ENCODE peak calls at places on chromosomes 1 and 21, in five cellular contexts. One of them, this sample, is unnamed.
A peak's percentile ranks its signal among the peaks of the same experiment; 100 is the strongest.

GRCh38 chr1:2251786-2252185 is 23.7 kb downstream of the SKI start:
- DNase-seq in GM12878: no peak
- DNase-seq in H1: no peak
- DNase-seq in HepG2: no peak
- DNase-seq in K562: no peak
- DNase-seq in this sample: no peak

GRCh38 chr1:31651025-31651424 is 6.3 kb upstream of the PEF1 start:
- DNase-seq in GM12878: no peak
- DNase-seq in K562: no peak
- DNase-seq in H1: no peak
- DNase-seq in HepG2: peak; percentile 24
- DNase-seq in this sample: no peak

GRCh38 chr1:163278602-163279001 is 43.2 kb upstream of the NUF2 start:
- DNase-seq in HepG2: no peak
- DNase-seq in GM12878: no peak
- DNase-seq in K562: no peak
- DNase-seq in H1: no peak
- DNase-seq in this sample: no peak

GRCh38 chr21:17191346-17191993 is 321.4 kb upstream of the CXADR start:
- DNase-seq in GM12878: no peak
- DNase-seq in K562: no peak
- DNase-seq in H1: no peak
- DNase-seq in HepG2: no peak
- DNase-seq in this sample: no peak

GRCh38 chr1:106651028-106651752 is 405.3 kb upstream of the PRMT6 start:
- DNase-seq in HepG2: no peak
- DNase-seq in K562: no peak
- DNase-seq in H1: no peak
- DNase-seq in GM12878: no peak
- DNase-seq in this sample: no peak

GRCh38 chr1:30305519-30305918 is 417.9 kb downstream of the MATN1 start:
- DNase-seq in K562: no peak
- DNase-seq in H1: peak; percentile 11
- DNase-seq in HepG2: no peak
- DNase-seq in GM12878: no peak
- DNase-seq in this sample: no peak

GRCh38 chr1:21619041-21619947 is 49.9 kb downstream of the RAP1GAP start:
- DNase-seq in GM12878: no peak
- DNase-seq in HepG2: no peak
- DNase-seq in H1: peak; percentile 72
- DNase-seq in K562: peak; percentile 82
- DNase-seq in this sample: no peak

GRCh38 chr1:117895482-117896114 is 33.8 kb downstream of the GDAP2 start:
- DNase-seq in K562: peak; percentile 56
- DNase-seq in H1: peak; percentile 64
- DNase-seq in GM12878: peak; percentile 32
- DNase-seq in HepG2: peak; percentile 63
- DNase-seq in this sample: peak; percentile 64

GRCh38 chr1:152981181-152981871 is 2.6 kb upstream of the SPRR1A start:
- DNase-seq in K562: no peak
- DNase-seq in HepG2: no peak
- DNase-seq in H1: peak; percentile 22
- DNase-seq in GM12878: no peak
- DNase-seq in this sample: no peak

GRCh38 chr1:232754930-232755329 is 50.3 kb upstream of the MAP10 start:
- DNase-seq in GM12878: no peak
- DNase-seq in HepG2: no peak
- DNase-seq in H1: no peak
- DNase-seq in K562: no peak
- DNase-seq in this sample: no peak

GRCh38 chr1:61320575-61320974 is 238.2 kb downstream of the NFIA start:
- DNase-seq in K562: no peak
- DNase-seq in HepG2: no peak
- DNase-seq in GM12878: no peak
- DNase-seq in H1: no peak
- DNase-seq in this sample: no peak

GRCh38 chr1:65278344-65279091 is 30.8 kb upstream of the DNAJC6 start:
- DNase-seq in K562: no peak
- DNase-seq in H1: no peak
- DNase-seq in HepG2: no peak
- DNase-seq in GM12878: no peak
- DNase-seq in this sample: no peak

GRCh38 chr1:50416553-50417453 is 6.4 kb downstream of the DMRTA2 start:
- DNase-seq in HepG2: no peak
- DNase-seq in GM12878: no peak
- DNase-seq in H1: peak; percentile 81
- DNase-seq in K562: peak; percentile 18
- DNase-seq in this sample: no peak

GRCh38 chr1:201461783-201462441 is 7.1 kb downstream of the PHLDA3 start:
- DNase-seq in GM12878: no peak
- DNase-seq in H1: no peak
- DNase-seq in HepG2: peak; percentile 56
- DNase-seq in K562: peak; percentile 89
- DNase-seq in this sample: peak; percentile 91

GRCh38 chr1:223161321-223161720 is 18.3 kb upstream of the TLR5 start:
- DNase-seq in H1: no peak
- DNase-seq in K562: no peak
- DNase-seq in GM12878: no peak
- DNase-seq in HepG2: no peak
- DNase-seq in this sample: no peak

GRCh38 chr1:182444497-182444896 is 5.4 kb upstream of the RGSL1 start:
- DNase-seq in HepG2: no peak
- DNase-seq in GM12878: no peak
- DNase-seq in H1: peak; percentile 49
- DNase-seq in K562: no peak
- DNase-seq in this sample: no peak

GRCh38 chr1:27596261-27596660 is 7.7 kb downstream of the AHDC1 start:
- DNase-seq in HepG2: no peak
- DNase-seq in H1: no peak
- DNase-seq in K562: no peak
- DNase-seq in GM12878: no peak
- DNase-seq in this sample: no peak

GRCh38 chr1:5927506-5928370 is 64.5 kb downstream of the NPHP4 start:
- DNase-seq in K562: no peak
- DNase-seq in HepG2: no peak
- DNase-seq in H1: peak; percentile 26
- DNase-seq in GM12878: no peak
- DNase-seq in this sample: no peak
- TF ChIP-seq EP300 in K562: no peak
- TF ChIP-seq EP300 in HepG2: no peak
- TF ChIP-seq EP300 in H1: no peak
- TF ChIP-seq EP300 in GM12878: no peak
- TF ChIP-seq EP300 in this sample: no peak

GRCh38 chr1:235129774-235130570 is 1.3 kb upstream of the TOMM20 start:
- DNase-seq in K562: no peak
- DNase-seq in H1: peak; percentile 43
- DNase-seq in HepG2: peak; percentile 71
- DNase-seq in GM12878: no peak
- DNase-seq in this sample: no peak

GRCh38 chr1:235127774-235128452 is 724 bp downstream of the TOMM20 start:
- DNase-seq in K562: no peak
- DNase-seq in H1: peak; percentile 42
- DNase-seq in HepG2: no peak
- DNase-seq in GM12878: no peak
- DNase-seq in this sample: no peak

GRCh38 chr1:235130766-235131270 is 2.2 kb upstream of the TOMM20 start:
- DNase-seq in H1: peak; percentile 38
- DNase-seq in GM12878: no peak
- DNase-seq in K562: no peak
- DNase-seq in HepG2: no peak
- DNase-seq in this sample: no peak

GRCh38 chr1:235127203-235127602 is 1.4 kb downstream of the TOMM20 start:
- DNase-seq in HepG2: no peak
- DNase-seq in GM12878: no peak
- DNase-seq in K562: no peak
- DNase-seq in H1: no peak
- DNase-seq in this sample: no peak

DNA sequence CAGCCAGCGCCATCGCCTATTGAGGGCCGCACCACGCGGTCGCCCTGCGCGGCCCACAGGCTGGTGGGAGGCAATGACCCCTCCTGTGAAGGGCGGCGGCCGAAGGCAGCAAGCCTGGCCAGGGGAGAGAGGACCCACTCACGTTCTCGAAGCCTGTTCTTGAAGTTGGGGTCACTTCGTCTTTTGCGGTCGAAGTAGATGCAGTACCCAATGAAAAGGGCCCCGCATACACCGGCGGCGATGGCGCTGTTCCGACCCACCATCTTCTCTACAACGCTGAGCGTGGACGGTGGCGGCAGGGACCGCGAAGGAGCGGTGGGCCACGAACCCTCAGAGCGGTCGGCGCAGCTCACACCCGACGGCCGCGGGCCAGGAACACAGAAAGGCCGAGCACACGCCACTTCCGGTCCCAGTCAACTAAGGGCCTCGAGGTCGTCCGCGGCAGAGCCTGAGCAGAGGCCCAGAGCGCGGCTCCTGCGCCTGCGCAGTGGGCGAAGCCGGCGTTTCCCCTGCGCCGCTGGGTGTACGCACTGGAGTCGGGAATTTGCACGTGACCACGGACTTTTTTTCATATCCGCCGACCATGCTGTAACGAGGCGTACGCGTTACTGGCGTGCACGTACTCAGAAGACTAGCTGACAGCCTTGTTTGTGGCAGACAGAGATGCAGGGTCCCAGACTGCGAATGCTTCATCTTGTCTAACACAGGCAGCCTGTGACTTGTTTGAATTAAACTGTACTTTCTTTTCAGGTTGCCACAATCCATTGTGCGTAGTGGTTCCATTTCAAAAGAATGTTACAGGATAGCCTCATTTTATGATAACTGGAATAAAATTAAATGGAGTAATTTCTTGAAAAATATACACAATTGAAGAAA is at the start of gene TOMM20:
- DNase-seq in H1: peak; percentile 95
- DNase-seq in HepG2: peak; percentile 97
- DNase-seq in GM12878: peak; percentile 95
- DNase-seq in K562: peak; percentile 96
- DNase-seq in this sample: peak; percentile 99
- TF ChIP-seq POLR2A in H1: peak; percentile 91
- TF ChIP-seq POLR2A in HepG2: peak; percentile 96
- TF ChIP-seq POLR2A in GM12878: peak; percentile 99
- TF ChIP-seq POLR2A in K562: peak; percentile 98
- TF ChIP-seq POLR2A in this sample: peak; percentile 87

GRCh38 chr1:53284224-53285020 is 43.4 kb downstream of the LRP8 start:
- DNase-seq in HepG2: no peak
- DNase-seq in H1: no peak
- DNase-seq in K562: no peak
- DNase-seq in GM12878: no peak
- DNase-seq in this sample: no peak
- TF ChIP-seq CHD2 in HepG2: no peak
- TF ChIP-seq CHD2 in H1: no peak
- TF ChIP-seq CHD2 in K562: no peak
- TF ChIP-seq CHD2 in GM12878: no peak
- TF ChIP-seq CHD2 in this sample: no peak

GRCh38 chr1:43284065-43284464 is 1.3 kb downstream of the C1orf210 start:
- DNase-seq in H1: no peak
- DNase-seq in GM12878: no peak
- DNase-seq in HepG2: no peak
- DNase-seq in K562: no peak
- DNase-seq in this sample: no peak

GRCh38 chr1:43286533-43286932 is 1.2 kb upstream of the C1orf210 start:
- DNase-seq in K562: no peak
- DNase-seq in H1: no peak
- DNase-seq in GM12878: no peak
- DNase-seq in HepG2: no peak
- DNase-seq in this sample: no peak

GRCh38 chr1:43284711-43285110 is 670 bp downstream of the C1orf210 start:
- DNase-seq in HepG2: no peak
- DNase-seq in K562: no peak
- DNase-seq in GM12878: no peak
- DNase-seq in H1: no peak
- DNase-seq in this sample: no peak

GRCh38 chr1:43286115-43286514 is 734 bp upstream of the C1orf210 start:
- DNase-seq in K562: no peak
- DNase-seq in H1: no peak
- DNase-seq in HepG2: no peak
- DNase-seq in GM12878: no peak
- DNase-seq in this sample: no peak

DNA sequence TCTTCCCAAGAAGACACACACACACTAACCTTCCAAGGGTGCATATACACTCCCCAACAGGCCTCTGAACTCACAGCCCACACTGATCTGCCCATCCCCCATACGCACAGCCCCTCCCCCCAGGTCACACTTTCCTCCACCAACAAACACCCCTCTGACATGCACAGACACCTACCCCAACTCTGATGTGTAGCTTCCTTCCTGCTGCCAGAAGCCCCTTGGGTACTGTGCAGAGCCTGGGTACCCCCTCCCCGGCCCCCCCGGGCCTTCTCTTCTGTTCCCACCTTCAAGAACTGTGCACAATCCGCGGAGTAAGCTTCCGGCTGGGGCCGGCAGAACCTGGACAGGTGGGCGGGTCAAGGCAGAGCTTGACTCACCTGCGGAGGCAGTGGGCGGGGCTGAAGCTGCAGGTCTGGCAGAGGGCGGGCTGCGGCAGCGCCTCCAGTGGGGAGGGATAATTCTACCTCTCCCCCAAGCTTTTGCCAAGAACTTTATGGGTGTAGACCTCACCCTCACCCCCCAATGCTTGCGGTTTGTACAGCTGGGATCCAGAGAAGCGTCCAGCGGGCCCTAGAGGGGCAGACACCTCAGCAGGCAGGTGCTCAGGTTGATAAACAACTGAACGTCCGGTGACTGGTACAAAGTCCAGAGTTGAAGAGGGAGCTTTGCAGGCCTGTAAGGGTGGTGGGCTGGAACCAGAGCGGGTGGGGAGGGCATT is at the start of gene C1orf210:
- DNase-seq in HepG2: peak; percentile 62
- DNase-seq in H1: peak; percentile 93
- DNase-seq in GM12878: no peak
- DNase-seq in K562: peak; percentile 88
- DNase-seq in this sample: no peak
- TF ChIP-seq EP300 in HepG2: no peak
- TF ChIP-seq EP300 in H1: no peak
- TF ChIP-seq EP300 in GM12878: no peak
- TF ChIP-seq EP300 in K562: no peak
- TF ChIP-seq EP300 in this sample: no peak

This sample was measured in A549.